ENCODE peak calls at places on chromosomes 1 and 21, in eight cellular contexts. D, R, M, C, Z, I, L and Q are unnamed samples.

GRCh38 chr1:234321211-234321610 is 52.0 kb upstream of the COA6 start:
- DNase-seq in L (no peak), D (no peak), C (no peak), M (no peak), R (no peak), Z (no peak), I (no peak), Q (no peak)

GRCh38 chr1:6271554-6271953 is 10.7 kb upstream of the GPR153 start:
- DNase-seq in Z (peak; percentile 36), R (no peak), L (peak; percentile 51), M (no peak), C (no peak), D (no peak), I (no peak), Q (no peak)

GRCh38 chr1:192327997-192328396 is 11.2 kb downstream of the RGS21 start:
- DNase-seq in M (no peak), I (no peak), C (peak; percentile 55), R (no peak), D (no peak), L (no peak), Z (no peak), Q (no peak)

GRCh38 chr1:168084396-168085231 is 52.1 kb downstream of the GPR161 start:
- DNase-seq in D (peak; percentile 52), L (peak; percentile 73), Z (peak; percentile 74), R (no peak), C (peak; percentile 92), I (peak; percentile 32), M (peak; percentile 36), Q (peak; percentile 78)

GRCh38 chr1:225691377-225691776 is 38.5 kb upstream of the ENAH start:
- DNase-seq in M (no peak), D (no peak), L (no peak), R (no peak), C (no peak), Z (no peak), I (no peak), Q (no peak)

GRCh38 chr1:18123467-18123992 is 15.9 kb downstream of the IGSF21 start:
- DNase-seq in D (no peak), I (no peak), Z (no peak), L (no peak), R (no peak), C (no peak), M (no peak), Q (no peak)

GRCh38 chr1:236181059-236181458 is 38.7 kb downstream of the GPR137B start:
- DNase-seq in D (no peak), L (no peak), M (no peak), R (no peak), C (no peak), I (no peak), Z (no peak), Q (no peak)

GRCh38 chr1:171500803-171501202 is 15.5 kb downstream of the PRRC2C start:
- DNase-seq in I (no peak), R (no peak), D (no peak), L (no peak), C (no peak), M (no peak), Z (no peak), Q (no peak)

GRCh38 chr1:92543131-92544055 is 56.7 kb upstream of the GFI1 start:
- DNase-seq in D (no peak), C (no peak), Z (no peak), L (no peak), M (no peak), R (no peak), I (no peak), Q (no peak)

GRCh38 chr1:32240140-32240951 is 6.7 kb upstream of the FAM167B start:
- DNase-seq in C (peak; percentile 90), D (peak; percentile 49), I (peak; percentile 75), M (peak; percentile 24), R (peak; percentile 75), L (peak; percentile 86), Z (peak; percentile 86), Q (peak; percentile 83)

GRCh38 chr1:177741476-177741875 is 228.4 kb downstream of the SEC16B start:
- DNase-seq in L (no peak), Z (no peak), M (no peak), D (no peak), C (no peak), R (no peak), I (no peak), Q (no peak)

GRCh38 chr1:159779403-159779851 is 1.3 kb upstream of the DUSP23 start:
- DNase-seq in L (no peak), D (no peak), R (peak; percentile 84), Z (no peak), I (no peak), M (no peak), C (peak; percentile 83), Q (no peak)

GRCh38 chr21:31203371-31204054 is 140.5 kb downstream of the TIAM1 start:
- DNase-seq in M (no peak), Z (no peak), R (no peak), D (no peak), L (no peak), I (no peak), C (no peak), Q (no peak)

GRCh38 chr1:77412069-77412793 is 130.4 kb downstream of the AK5 start:
- DNase-seq in R (no peak), C (no peak), Z (no peak), D (no peak), I (peak; percentile 2), L (peak; percentile 20), M (no peak), Q (no peak)

GRCh38 chr1:35554261-35555211 is 2.7 kb downstream of the KIAA0319L start:
- DNase-seq in Z (no peak), D (no peak), I (no peak), M (no peak), L (no peak), C (no peak), R (peak; percentile 66), Q (no peak)

GRCh38 chr21:41614456-41615010 is 106.6 kb upstream of the TMPRSS2 start:
- DNase-seq in C (no peak), M (no peak), I (no peak), L (no peak), D (no peak), R (no peak), Z (no peak), Q (no peak)

GRCh38 chr1:27525296-27526271 is 35.6 kb upstream of the WASF2 start:
- DNase-seq in L (peak; percentile 73), C (peak; percentile 93), D (no peak), I (peak; percentile 38), M (peak; percentile 16), R (no peak), Z (peak; percentile 66), Q (peak; percentile 86)

GRCh38 chr21:35974801-35975200 is 85.5 kb downstream of the SETD4 start:
- DNase-seq in R (no peak), M (no peak), C (no peak), L (no peak), Z (no peak), D (no peak), I (no peak), Q (no peak)

GRCh38 chr21:15695241-15695640 is 34.5 kb upstream of the USP25 start:
- DNase-seq in I (no peak), R (no peak), C (no peak), Z (no peak), D (no peak), M (no peak), L (no peak), Q (no peak)

GRCh38 chr1:177185209-177185608 is 14.5 kb downstream of the BRINP2 start:
- DNase-seq in L (peak; percentile 15), D (no peak), M (no peak), Z (no peak), I (no peak), R (no peak), C (no peak), Q (no peak)

GRCh38 chr1:227120827-227121226 is 180.7 kb downstream of the COQ8A start:
- DNase-seq in M (no peak), D (no peak), R (no peak), Z (no peak), L (no peak), I (no peak), C (no peak), Q (no peak)

GRCh38 chr1:36486436-36487335 is 4.0 kb upstream of the CSF3R start:
- DNase-seq in R (peak; percentile 83), C (peak; percentile 87), L (no peak), M (no peak), I (peak; percentile 90), D (no peak), Z (no peak), Q (peak; percentile 94)

GRCh38 chr1:150365945-150366344 is 2.0 kb downstream of the RPRD2 start:
- DNase-seq in Z (no peak), D (no peak), R (no peak), M (no peak), C (no peak), I (no peak), L (no peak), Q (no peak)